ENCODE peak calls at places on chromosomes 4 and X, in six cellular contexts. C is RWPE1; D is stimulated activated CD4-positive, alpha-beta T cell treated with anti-CD3 and anti-CD28 coated beads, Interleukin-15, amount 100 ng/mL, for 1 hour; F is choroid plexus epithelial cell; R is NCI-H1092; G is effector CD4-positive, alpha-beta T cell. S is an unnamed sample.

GRCh38 chr4:128573781-128574508 is 235.6 kb upstream of the JADE1 start:
- DNase-seq in C (no peak), F (peak; percentile 85), R (no peak), G (no peak), D (no peak), S (no peak)

GRCh38 chrX:11758400-11759171 is 549 bp downstream of the MSL3 start:
- DNase-seq in G (peak; percentile 83), C (peak; percentile 58), F (peak; percentile 83), R (peak; percentile 87), D (peak; percentile 76), S (peak; percentile 51)

GRCh38 chr4:160510925-160511324 is 1408.0 kb downstream of the RAPGEF2 start:
- DNase-seq in G (no peak), F (peak; percentile 35), C (peak; percentile 1), R (no peak), D (no peak), S (no peak)

GRCh38 chr4:124265701-124266100 is 446.8 kb downstream of the ANKRD50 start:
- DNase-seq in G (no peak), D (no peak), R (no peak), F (peak; percentile 27), C (no peak), S (no peak)

GRCh38 chr4:89765966-89766365 is 71.0 kb downstream of the SNCA start:
- DNase-seq in R (peak; percentile 7), G (no peak), F (peak; percentile 95), D (no peak), C (peak; percentile 20), S (no peak)

GRCh38 chr4:8343051-8343966 is 73.8 kb downstream of the HTRA3 start:
- DNase-seq in C (no peak), F (no peak), G (no peak), R (no peak), D (no peak), S (no peak)

GRCh38 chr4:112145326-112145819 is at the start of gene FAM241A:
- DNase-seq in C (peak; percentile 96), G (peak; percentile 78), R (no peak), D (peak; percentile 87), F (peak; percentile 88), S (peak; percentile 9)

GRCh38 chr4:101370663-101371210 is 23.4 kb upstream of the PPP3CA start:
- DNase-seq in R (no peak), F (no peak), G (no peak), C (no peak), D (no peak), S (no peak)

GRCh38 chr4:7652906-7653305 is 218.2 kb upstream of the PSAPL1 start:
- DNase-seq in G (no peak), D (no peak), C (no peak), R (no peak), F (no peak), S (no peak)

GRCh38 chrX:3598696-3599095 is 114.8 kb downstream of the PRKX start:
- DNase-seq in G (no peak), D (no peak), R (no peak), F (no peak), C (no peak), S (no peak)

GRCh38 chr4:78684196-78685079 is 91.7 kb upstream of the BMP2K start:
- DNase-seq in R (no peak), D (no peak), C (no peak), G (no peak), F (peak; percentile 69), S (no peak)

GRCh38 chr4:177119693-177120092 is 190.0 kb upstream of the NEIL3 start:
- DNase-seq in G (no peak), C (no peak), F (no peak), R (no peak), D (no peak), S (peak; percentile 0)

GRCh38 chrX:129188223-129188622 is 335.1 kb downstream of the SMARCA1 start:
- DNase-seq in D (no peak), C (no peak), F (no peak), R (no peak), G (no peak), S (no peak)

GRCh38 chr4:123750044-123750443 is 353.4 kb downstream of the SPRY1 start:
- DNase-seq in D (no peak), C (no peak), G (no peak), F (peak; percentile 55), R (no peak), S (no peak)

GRCh38 chr4:34723606-34724005 is 1520.7 kb downstream of the ARAP2 start:
- DNase-seq in R (no peak), C (no peak), D (no peak), G (no peak), F (peak; percentile 30), S (no peak)

GRCh38 chr4:99815597-99816011 is 1.0 kb upstream of the DAPP1 start:
- DNase-seq in R (peak; percentile 7), D (no peak), C (peak; percentile 79), F (peak; percentile 12), G (no peak), S (no peak)

GRCh38 chr4:88202443-88202842 is 44.0 kb upstream of the ABCG2 start:
- DNase-seq in F (no peak), G (no peak), C (no peak), R (no peak), D (no peak), S (no peak)

GRCh38 chr4:6107114-6107791 is 89.0 kb upstream of the C4orf50 start:
- DNase-seq in D (no peak), F (no peak), C (no peak), G (no peak), R (no peak), S (no peak)

GRCh38 chr4:159042097-159042605 is 60.7 kb upstream of the RAPGEF2 start:
- DNase-seq in C (no peak), G (no peak), D (no peak), F (peak; percentile 39), R (peak; percentile 10), S (no peak)

GRCh38 chrX:47576021-47576898 is 6.0 kb upstream of the TIMP1 start:
- DNase-seq in R (no peak), G (no peak), F (no peak), C (no peak), D (no peak), S (no peak)

GRCh38 chr4:180521181-180521580 is 1722.0 kb upstream of the TENM3 start:
- DNase-seq in D (no peak), G (no peak), C (peak; percentile 13), R (no peak), F (peak; percentile 0), S (no peak)

GRCh38 chrX:107574711-107575110 is 53.6 kb upstream of the PRPS1 start:
- DNase-seq in D (no peak), R (no peak), G (no peak), F (peak; percentile 22), C (no peak), S (no peak)

GRCh38 chr4:78688385-78688784 is 87.8 kb upstream of the BMP2K start:
- DNase-seq in D (no peak), F (peak; percentile 38), G (no peak), R (no peak), C (peak; percentile 46), S (no peak)

GRCh38 chrX:118226060-118226428 is 109.4 kb upstream of the KLHL13 start:
- DNase-seq in F (peak; percentile 21), C (peak; percentile 38), D (no peak), G (no peak), R (no peak), S (no peak)

GRCh38 chr4:185932491-185932890 is 120.5 kb upstream of the SORBS2 start:
- DNase-seq in R (no peak), F (peak; percentile 97), C (no peak), G (no peak), D (no peak), S (no peak)